ENCODE peak calls at places on chromosomes 6 and 20, in seven cellular contexts. One of them, this sample, is unnamed.

GRCh38 chr6:117951783-117952182 is 44.7 kb downstream of the SLC35F1 start:
- DNase-seq in SK-N-SH: no peak
- DNase-seq in cardiac muscle cell: peak
- DNase-seq in sigmoid colon: no peak
- DNase-seq in astrocyte of the cerebellum: peak
- DNase-seq in WTC11: peak
- DNase-seq in right atrium auricular region: no peak
- DNase-seq in this sample: no peak

GRCh38 chr6:132919476-132919875 is 105.1 kb downstream of the RPS12 start:
- DNase-seq in cardiac muscle cell: peak
- DNase-seq in WTC11: no peak
- DNase-seq in right atrium auricular region: peak
- DNase-seq in SK-N-SH: no peak
- DNase-seq in astrocyte of the cerebellum: peak
- DNase-seq in sigmoid colon: peak
- DNase-seq in this sample: no peak

GRCh38 chr20:61915101-61915500 is 150.6 kb downstream of the TAF4 start:
- DNase-seq in SK-N-SH: no peak
- DNase-seq in astrocyte of the cerebellum: no peak
- DNase-seq in sigmoid colon: no peak
- DNase-seq in right atrium auricular region: no peak
- DNase-seq in cardiac muscle cell: no peak
- DNase-seq in WTC11: no peak
- DNase-seq in this sample: no peak

GRCh38 chr6:160358225-160359119 is 10.3 kb downstream of the SLC22A3 start:
- DNase-seq in cardiac muscle cell: no peak
- DNase-seq in SK-N-SH: no peak
- DNase-seq in sigmoid colon: no peak
- DNase-seq in WTC11: no peak
- DNase-seq in astrocyte of the cerebellum: no peak
- DNase-seq in right atrium auricular region: no peak
- DNase-seq in this sample: no peak

GRCh38 chr6:14953806-14954205 is 292.1 kb upstream of the JARID2 start:
- DNase-seq in astrocyte of the cerebellum: no peak
- DNase-seq in sigmoid colon: no peak
- DNase-seq in cardiac muscle cell: no peak
- DNase-seq in SK-N-SH: no peak
- DNase-seq in WTC11: no peak
- DNase-seq in right atrium auricular region: no peak
- DNase-seq in this sample: no peak

GRCh38 chr6:11209941-11210340 is 22.5 kb downstream of the NEDD9 start:
- DNase-seq in SK-N-SH: no peak
- DNase-seq in cardiac muscle cell: no peak
- DNase-seq in astrocyte of the cerebellum: no peak
- DNase-seq in right atrium auricular region: no peak
- DNase-seq in WTC11: no peak
- DNase-seq in sigmoid colon: no peak
- DNase-seq in this sample: no peak

GRCh38 chr6:5851261-5851757 is 155.4 kb downstream of the NRN1 start:
- DNase-seq in WTC11: peak
- DNase-seq in SK-N-SH: no peak
- DNase-seq in sigmoid colon: no peak
- DNase-seq in right atrium auricular region: no peak
- DNase-seq in astrocyte of the cerebellum: peak
- DNase-seq in cardiac muscle cell: peak
- DNase-seq in this sample: no peak

GRCh38 chr20:32481311-32482103 is 103.6 kb downstream of the NOL4L start:
- DNase-seq in WTC11: no peak
- DNase-seq in sigmoid colon: peak
- DNase-seq in right atrium auricular region: no peak
- DNase-seq in SK-N-SH: peak
- DNase-seq in astrocyte of the cerebellum: no peak
- DNase-seq in cardiac muscle cell: no peak
- DNase-seq in this sample: no peak

GRCh38 chr6:168035098-168035660 is 37.7 kb downstream of the KIF25 start:
- DNase-seq in sigmoid colon: peak
- DNase-seq in cardiac muscle cell: peak
- DNase-seq in WTC11: peak
- DNase-seq in SK-N-SH: peak
- DNase-seq in astrocyte of the cerebellum: peak
- DNase-seq in right atrium auricular region: peak
- DNase-seq in this sample: no peak

GRCh38 chr20:50762045-50762422 is 30.7 kb downstream of the PARD6B start:
- DNase-seq in SK-N-SH: no peak
- DNase-seq in right atrium auricular region: peak
- DNase-seq in cardiac muscle cell: no peak
- DNase-seq in WTC11: no peak
- DNase-seq in astrocyte of the cerebellum: no peak
- DNase-seq in sigmoid colon: no peak
- DNase-seq in this sample: no peak

GRCh38 chr6:39444479-39445019 is 122.0 kb upstream of the KCNK16 start:
- DNase-seq in astrocyte of the cerebellum: no peak
- DNase-seq in sigmoid colon: no peak
- DNase-seq in right atrium auricular region: no peak
- DNase-seq in cardiac muscle cell: no peak
- DNase-seq in WTC11: no peak
- DNase-seq in SK-N-SH: no peak
- DNase-seq in this sample: no peak

GRCh38 chr20:63242736-63243135 is 7.0 kb downstream of the BIRC7 start:
- DNase-seq in astrocyte of the cerebellum: no peak
- DNase-seq in cardiac muscle cell: no peak
- DNase-seq in WTC11: no peak
- DNase-seq in right atrium auricular region: no peak
- DNase-seq in sigmoid colon: no peak
- DNase-seq in SK-N-SH: no peak
- DNase-seq in this sample: no peak

GRCh38 chr6:35602133-35602946 is 86.4 kb downstream of the FKBP5 start:
- DNase-seq in SK-N-SH: peak
- DNase-seq in cardiac muscle cell: peak
- DNase-seq in sigmoid colon: peak
- DNase-seq in right atrium auricular region: no peak
- DNase-seq in WTC11: no peak
- DNase-seq in astrocyte of the cerebellum: no peak
- DNase-seq in this sample: no peak

GRCh38 chr20:41499961-41500725 is 118.0 kb downstream of the CHD6 start:
- DNase-seq in cardiac muscle cell: no peak
- DNase-seq in sigmoid colon: no peak
- DNase-seq in SK-N-SH: no peak
- DNase-seq in astrocyte of the cerebellum: no peak
- DNase-seq in WTC11: no peak
- DNase-seq in right atrium auricular region: no peak
- DNase-seq in this sample: no peak

GRCh38 chr6:25418463-25419052 is 139.4 kb downstream of the CARMIL1 start:
- DNase-seq in astrocyte of the cerebellum: no peak
- DNase-seq in cardiac muscle cell: no peak
- DNase-seq in WTC11: no peak
- DNase-seq in sigmoid colon: no peak
- DNase-seq in SK-N-SH: no peak
- DNase-seq in right atrium auricular region: no peak
- DNase-seq in this sample: no peak

GRCh38 chr6:155066371-155066770 is 71.3 kb downstream of the TIAM2 start:
- DNase-seq in right atrium auricular region: no peak
- DNase-seq in sigmoid colon: no peak
- DNase-seq in astrocyte of the cerebellum: peak
- DNase-seq in cardiac muscle cell: no peak
- DNase-seq in SK-N-SH: no peak
- DNase-seq in WTC11: no peak
- DNase-seq in this sample: no peak

GRCh38 chr20:8414611-8415274 is 282.7 kb downstream of the PLCB1 start:
- DNase-seq in right atrium auricular region: no peak
- DNase-seq in SK-N-SH: no peak
- DNase-seq in astrocyte of the cerebellum: peak
- DNase-seq in WTC11: no peak
- DNase-seq in cardiac muscle cell: no peak
- DNase-seq in sigmoid colon: no peak
- DNase-seq in this sample: no peak

GRCh38 chr20:37538003-37538402 is 10.3 kb upstream of the BLCAP start:
- DNase-seq in cardiac muscle cell: no peak
- DNase-seq in SK-N-SH: no peak
- DNase-seq in right atrium auricular region: no peak
- DNase-seq in sigmoid colon: no peak
- DNase-seq in WTC11: no peak
- DNase-seq in astrocyte of the cerebellum: no peak
- DNase-seq in this sample: no peak

GRCh38 chr6:36323062-36323461 is 13.6 kb downstream of the BNIP5 start:
- DNase-seq in astrocyte of the cerebellum: no peak
- DNase-seq in right atrium auricular region: no peak
- DNase-seq in WTC11: no peak
- DNase-seq in SK-N-SH: peak
- DNase-seq in sigmoid colon: no peak
- DNase-seq in cardiac muscle cell: no peak
- DNase-seq in this sample: peak

GRCh38 chr20:64146936-64147451 is 17.3 kb upstream of the MYT1 start:
- DNase-seq in WTC11: peak
- DNase-seq in astrocyte of the cerebellum: no peak
- DNase-seq in SK-N-SH: no peak
- DNase-seq in right atrium auricular region: no peak
- DNase-seq in sigmoid colon: peak
- DNase-seq in cardiac muscle cell: no peak
- DNase-seq in this sample: no peak

GRCh38 chr6:90502381-90502780 is 84.5 kb downstream of the MAP3K7 start:
- DNase-seq in WTC11: no peak
- DNase-seq in right atrium auricular region: no peak
- DNase-seq in sigmoid colon: no peak
- DNase-seq in cardiac muscle cell: no peak
- DNase-seq in SK-N-SH: no peak
- DNase-seq in astrocyte of the cerebellum: no peak
- DNase-seq in this sample: no peak

GRCh38 chr20:19688031-19688806 is 69.8 kb upstream of the RIN2 start:
- DNase-seq in astrocyte of the cerebellum: peak
- DNase-seq in sigmoid colon: peak
- DNase-seq in SK-N-SH: peak
- DNase-seq in WTC11: peak
- DNase-seq in right atrium auricular region: peak
- DNase-seq in cardiac muscle cell: peak
- DNase-seq in this sample: peak

GRCh38 chr6:2476376-2476775 is 231.0 kb upstream of the GMDS start:
- DNase-seq in astrocyte of the cerebellum: no peak
- DNase-seq in WTC11: no peak
- DNase-seq in cardiac muscle cell: no peak
- DNase-seq in sigmoid colon: no peak
- DNase-seq in SK-N-SH: no peak
- DNase-seq in right atrium auricular region: no peak
- DNase-seq in this sample: no peak

GRCh38 chr20:4585104-4585753 is 136.5 kb upstream of the PRND start:
- DNase-seq in cardiac muscle cell: no peak
- DNase-seq in SK-N-SH: no peak
- DNase-seq in astrocyte of the cerebellum: no peak
- DNase-seq in right atrium auricular region: no peak
- DNase-seq in WTC11: no peak
- DNase-seq in sigmoid colon: no peak
- DNase-seq in this sample: no peak

GRCh38 chr20:157154-157553 is at the start of gene DEFB127:
- DNase-seq in right atrium auricular region: no peak
- DNase-seq in astrocyte of the cerebellum: no peak
- DNase-seq in WTC11: no peak
- DNase-seq in SK-N-SH: no peak
- DNase-seq in sigmoid colon: no peak
- DNase-seq in cardiac muscle cell: no peak
- DNase-seq in this sample: no peak

GRCh38 chr6:156658186-156658585 is 119.0 kb upstream of the ARID1B start:
- DNase-seq in SK-N-SH: no peak
- DNase-seq in cardiac muscle cell: no peak
- DNase-seq in right atrium auricular region: no peak
- DNase-seq in WTC11: no peak
- DNase-seq in sigmoid colon: peak
- DNase-seq in astrocyte of the cerebellum: peak
- DNase-seq in this sample: no peak

GRCh38 chr6:99458319-99458718 is 33.2 kb upstream of the PNISR start:
- DNase-seq in SK-N-SH: no peak
- DNase-seq in sigmoid colon: no peak
- DNase-seq in astrocyte of the cerebellum: no peak
- DNase-seq in right atrium auricular region: no peak
- DNase-seq in WTC11: no peak
- DNase-seq in cardiac muscle cell: peak
- DNase-seq in this sample: no peak
- TF ChIP-seq CTCF in SK-N-SH: peak
- TF ChIP-seq CTCF in sigmoid colon: no peak
- TF ChIP-seq CTCF in astrocyte of the cerebellum: peak
- TF ChIP-seq CTCF in right atrium auricular region: no peak
- TF ChIP-seq CTCF in WTC11: peak
- TF ChIP-seq CTCF in cardiac muscle cell: peak
- TF ChIP-seq CTCF in this sample: no peak

GRCh38 chr6:157834549-157834948 is 11.5 kb downstream of the SNX9 start:
- DNase-seq in right atrium auricular region: no peak
- DNase-seq in WTC11: no peak
- DNase-seq in sigmoid colon: no peak
- DNase-seq in SK-N-SH: no peak
- DNase-seq in astrocyte of the cerebellum: no peak
- DNase-seq in cardiac muscle cell: no peak
- DNase-seq in this sample: no peak
- TF ChIP-seq CTCF in right atrium auricular region: no peak
- TF ChIP-seq CTCF in WTC11: no peak
- TF ChIP-seq CTCF in sigmoid colon: no peak
- TF ChIP-seq CTCF in SK-N-SH: no peak
- TF ChIP-seq CTCF in astrocyte of the cerebellum: no peak
- TF ChIP-seq CTCF in cardiac muscle cell: no peak
- TF ChIP-seq CTCF in this sample: no peak

GRCh38 chr6:139204978-139205377 is 70.1 kb downstream of the HECA start:
- DNase-seq in astrocyte of the cerebellum: no peak
- DNase-seq in SK-N-SH: no peak
- DNase-seq in sigmoid colon: no peak
- DNase-seq in right atrium auricular region: no peak
- DNase-seq in cardiac muscle cell: no peak
- DNase-seq in WTC11: no peak
- DNase-seq in this sample: no peak
- TF ChIP-seq CTCF in astrocyte of the cerebellum: no peak
- TF ChIP-seq CTCF in SK-N-SH: no peak
- TF ChIP-seq CTCF in sigmoid colon: no peak
- TF ChIP-seq CTCF in right atrium auricular region: no peak
- TF ChIP-seq CTCF in cardiac muscle cell: no peak
- TF ChIP-seq CTCF in WTC11: no peak
- TF ChIP-seq CTCF in this sample: no peak

GRCh38 chr6:147779624-147780023 is 271.1 kb downstream of the SAMD5 start:
- DNase-seq in cardiac muscle cell: no peak
- DNase-seq in astrocyte of the cerebellum: no peak
- DNase-seq in sigmoid colon: no peak
- DNase-seq in WTC11: no peak
- DNase-seq in right atrium auricular region: no peak
- DNase-seq in SK-N-SH: no peak
- DNase-seq in this sample: no peak

GRCh38 chr6:147770221-147770620 is 261.7 kb downstream of the SAMD5 start:
- DNase-seq in right atrium auricular region: no peak
- DNase-seq in sigmoid colon: no peak
- DNase-seq in SK-N-SH: no peak
- DNase-seq in WTC11: no peak
- DNase-seq in astrocyte of the cerebellum: no peak
- DNase-seq in cardiac muscle cell: no peak
- DNase-seq in this sample: no peak

GRCh38 chr6:147772724-147773123 is 264.2 kb downstream of the SAMD5 start:
- DNase-seq in cardiac muscle cell: no peak
- DNase-seq in astrocyte of the cerebellum: no peak
- DNase-seq in sigmoid colon: no peak
- DNase-seq in right atrium auricular region: no peak
- DNase-seq in WTC11: no peak
- DNase-seq in SK-N-SH: no peak
- DNase-seq in this sample: no peak

GRCh38 chr6:147776631-147777030 is 268.1 kb downstream of the SAMD5 start:
- DNase-seq in astrocyte of the cerebellum: no peak
- DNase-seq in WTC11: no peak
- DNase-seq in sigmoid colon: no peak
- DNase-seq in right atrium auricular region: no peak
- DNase-seq in SK-N-SH: no peak
- DNase-seq in cardiac muscle cell: no peak
- DNase-seq in this sample: no peak

GRCh38 chr6:147774856-147775255 is 266.4 kb downstream of the SAMD5 start:
- DNase-seq in WTC11: peak
- DNase-seq in cardiac muscle cell: peak
- DNase-seq in right atrium auricular region: no peak
- DNase-seq in sigmoid colon: no peak
- DNase-seq in SK-N-SH: no peak
- DNase-seq in astrocyte of the cerebellum: no peak
- DNase-seq in this sample: no peak
- TF ChIP-seq CTCF in WTC11: peak
- TF ChIP-seq CTCF in cardiac muscle cell: peak
- TF ChIP-seq CTCF in right atrium auricular region: no peak
- TF ChIP-seq CTCF in sigmoid colon: no peak
- TF ChIP-seq CTCF in SK-N-SH: peak
- TF ChIP-seq CTCF in astrocyte of the cerebellum: peak
- TF ChIP-seq CTCF in this sample: no peak

This sample was measured in CD14-positive monocyte.